ENCODE peak calls at places on chromosomes 3 and 15, in ten cellular contexts. One of them, this sample, is unnamed.

GRCh38 chr3:27479816-27480543 is 4.2 kb downstream of the SLC4A7 start:
- DNase-seq in A549: no peak
- DNase-seq in GM03348: no peak
- DNase-seq in astrocyte of the spinal cord: no peak
- DNase-seq in cardiac muscle cell: no peak
- DNase-seq in activated naive CD4-positive, alpha-beta T cell: no peak
- DNase-seq in T-helper 17 cell: no peak
- DNase-seq in caudate nucleus: no peak
- DNase-seq in effector memory CD8-positive, alpha-beta T cell: no peak
- DNase-seq in SK-MEL-5: no peak
- DNase-seq in this sample: no peak

GRCh38 chr15:70127288-70127746 is 29.6 kb upstream of the TLE3 start:
- DNase-seq in SK-MEL-5: peak; percentile 95
- DNase-seq in effector memory CD8-positive, alpha-beta T cell: no peak
- DNase-seq in GM03348: no peak
- DNase-seq in A549: no peak
- DNase-seq in caudate nucleus: no peak
- DNase-seq in activated naive CD4-positive, alpha-beta T cell: no peak
- DNase-seq in T-helper 17 cell: no peak
- DNase-seq in cardiac muscle cell: peak; percentile 83
- DNase-seq in astrocyte of the spinal cord: no peak
- DNase-seq in this sample: peak; percentile 9

GRCh38 chr3:69012836-69013255 is 638 bp downstream of the EOGT start:
- DNase-seq in caudate nucleus: peak; percentile 21
- DNase-seq in activated naive CD4-positive, alpha-beta T cell: no peak
- DNase-seq in A549: peak; percentile 48
- DNase-seq in cardiac muscle cell: peak; percentile 66
- DNase-seq in GM03348: no peak
- DNase-seq in SK-MEL-5: peak; percentile 37
- DNase-seq in T-helper 17 cell: no peak
- DNase-seq in effector memory CD8-positive, alpha-beta T cell: no peak
- DNase-seq in astrocyte of the spinal cord: peak; percentile 52
- DNase-seq in this sample: no peak

GRCh38 chr3:9373443-9373842 is 10.6 kb downstream of the THUMPD3 start:
- DNase-seq in astrocyte of the spinal cord: no peak
- DNase-seq in A549: no peak
- DNase-seq in caudate nucleus: no peak
- DNase-seq in T-helper 17 cell: no peak
- DNase-seq in cardiac muscle cell: no peak
- DNase-seq in activated naive CD4-positive, alpha-beta T cell: no peak
- DNase-seq in SK-MEL-5: no peak
- DNase-seq in effector memory CD8-positive, alpha-beta T cell: no peak
- DNase-seq in GM03348: no peak
- DNase-seq in this sample: no peak

GRCh38 chr3:169286214-169286613 is 377.3 kb downstream of the MECOM start:
- DNase-seq in cardiac muscle cell: peak; percentile 29
- DNase-seq in SK-MEL-5: no peak
- DNase-seq in astrocyte of the spinal cord: no peak
- DNase-seq in caudate nucleus: no peak
- DNase-seq in A549: no peak
- DNase-seq in activated naive CD4-positive, alpha-beta T cell: no peak
- DNase-seq in GM03348: no peak
- DNase-seq in T-helper 17 cell: no peak
- DNase-seq in effector memory CD8-positive, alpha-beta T cell: no peak
- DNase-seq in this sample: no peak

GRCh38 chr3:46670891-46671427 is 22.5 kb downstream of the ALS2CL start:
- DNase-seq in activated naive CD4-positive, alpha-beta T cell: no peak
- DNase-seq in astrocyte of the spinal cord: no peak
- DNase-seq in SK-MEL-5: no peak
- DNase-seq in cardiac muscle cell: no peak
- DNase-seq in GM03348: no peak
- DNase-seq in caudate nucleus: no peak
- DNase-seq in A549: no peak
- DNase-seq in effector memory CD8-positive, alpha-beta T cell: no peak
- DNase-seq in T-helper 17 cell: no peak
- DNase-seq in this sample: no peak

GRCh38 chr15:69845159-69845558 is 252.6 kb downstream of the TLE3 start:
- DNase-seq in caudate nucleus: no peak
- DNase-seq in cardiac muscle cell: no peak
- DNase-seq in activated naive CD4-positive, alpha-beta T cell: no peak
- DNase-seq in astrocyte of the spinal cord: no peak
- DNase-seq in T-helper 17 cell: no peak
- DNase-seq in SK-MEL-5: no peak
- DNase-seq in A549: no peak
- DNase-seq in GM03348: no peak
- DNase-seq in effector memory CD8-positive, alpha-beta T cell: no peak
- DNase-seq in this sample: no peak

GRCh38 chr15:36356978-36357582 is 222.3 kb upstream of the CDIN1 start:
- DNase-seq in SK-MEL-5: no peak
- DNase-seq in effector memory CD8-positive, alpha-beta T cell: no peak
- DNase-seq in cardiac muscle cell: peak; percentile 78
- DNase-seq in GM03348: peak; percentile 62
- DNase-seq in caudate nucleus: peak; percentile 61
- DNase-seq in astrocyte of the spinal cord: peak; percentile 94
- DNase-seq in T-helper 17 cell: no peak
- DNase-seq in A549: no peak
- DNase-seq in activated naive CD4-positive, alpha-beta T cell: no peak
- DNase-seq in this sample: no peak

GRCh38 chr3:46880884-46881818 is 3.6 kb downstream of the PTH1R start:
- DNase-seq in caudate nucleus: no peak
- DNase-seq in GM03348: no peak
- DNase-seq in SK-MEL-5: no peak
- DNase-seq in A549: no peak
- DNase-seq in cardiac muscle cell: no peak
- DNase-seq in T-helper 17 cell: no peak
- DNase-seq in activated naive CD4-positive, alpha-beta T cell: no peak
- DNase-seq in effector memory CD8-positive, alpha-beta T cell: no peak
- DNase-seq in astrocyte of the spinal cord: no peak
- DNase-seq in this sample: no peak

GRCh38 chr3:193870376-193871092 is 265.4 kb upstream of the HES1 start:
- DNase-seq in cardiac muscle cell: no peak
- DNase-seq in T-helper 17 cell: no peak
- DNase-seq in caudate nucleus: no peak
- DNase-seq in A549: no peak
- DNase-seq in GM03348: no peak
- DNase-seq in effector memory CD8-positive, alpha-beta T cell: no peak
- DNase-seq in astrocyte of the spinal cord: no peak
- DNase-seq in SK-MEL-5: no peak
- DNase-seq in activated naive CD4-positive, alpha-beta T cell: no peak
- DNase-seq in this sample: no peak

GRCh38 chr3:5190147-5190791 is 2.8 kb downstream of the EDEM1 start:
- DNase-seq in cardiac muscle cell: no peak
- DNase-seq in T-helper 17 cell: no peak
- DNase-seq in GM03348: no peak
- DNase-seq in astrocyte of the spinal cord: no peak
- DNase-seq in SK-MEL-5: no peak
- DNase-seq in effector memory CD8-positive, alpha-beta T cell: no peak
- DNase-seq in activated naive CD4-positive, alpha-beta T cell: no peak
- DNase-seq in caudate nucleus: no peak
- DNase-seq in A549: no peak
- DNase-seq in this sample: no peak

GRCh38 chr3:68985391-68985790 is 28.1 kb downstream of the EOGT start:
- DNase-seq in SK-MEL-5: no peak
- DNase-seq in astrocyte of the spinal cord: no peak
- DNase-seq in cardiac muscle cell: no peak
- DNase-seq in T-helper 17 cell: no peak
- DNase-seq in A549: no peak
- DNase-seq in activated naive CD4-positive, alpha-beta T cell: no peak
- DNase-seq in effector memory CD8-positive, alpha-beta T cell: no peak
- DNase-seq in caudate nucleus: no peak
- DNase-seq in GM03348: no peak
- DNase-seq in this sample: no peak

GRCh38 chr3:4407941-4408340 is 59.1 kb downstream of the SUMF1 start:
- DNase-seq in SK-MEL-5: no peak
- DNase-seq in astrocyte of the spinal cord: no peak
- DNase-seq in A549: no peak
- DNase-seq in T-helper 17 cell: no peak
- DNase-seq in GM03348: no peak
- DNase-seq in cardiac muscle cell: no peak
- DNase-seq in activated naive CD4-positive, alpha-beta T cell: no peak
- DNase-seq in caudate nucleus: no peak
- DNase-seq in effector memory CD8-positive, alpha-beta T cell: no peak
- DNase-seq in this sample: no peak

GRCh38 chr3:15386352-15386751 is 41.0 kb downstream of the METTL6 start:
- DNase-seq in caudate nucleus: no peak
- DNase-seq in SK-MEL-5: peak; percentile 71
- DNase-seq in GM03348: no peak
- DNase-seq in astrocyte of the spinal cord: no peak
- DNase-seq in cardiac muscle cell: no peak
- DNase-seq in effector memory CD8-positive, alpha-beta T cell: no peak
- DNase-seq in T-helper 17 cell: no peak
- DNase-seq in activated naive CD4-positive, alpha-beta T cell: no peak
- DNase-seq in A549: no peak
- DNase-seq in this sample: no peak

GRCh38 chr3:50365080-50365841 is 5.9 kb upstream of the TMEM115 start:
- DNase-seq in astrocyte of the spinal cord: peak; percentile 60
- DNase-seq in T-helper 17 cell: peak; percentile 94
- DNase-seq in SK-MEL-5: peak; percentile 43
- DNase-seq in cardiac muscle cell: peak; percentile 76
- DNase-seq in A549: no peak
- DNase-seq in activated naive CD4-positive, alpha-beta T cell: peak; percentile 90
- DNase-seq in GM03348: peak; percentile 98
- DNase-seq in effector memory CD8-positive, alpha-beta T cell: peak; percentile 95
- DNase-seq in caudate nucleus: peak; percentile 92
- DNase-seq in this sample: peak; percentile 64

GRCh38 chr3:53073553-53074365 is 27.9 kb upstream of the SFMBT1 start:
- DNase-seq in GM03348: no peak
- DNase-seq in cardiac muscle cell: no peak
- DNase-seq in effector memory CD8-positive, alpha-beta T cell: no peak
- DNase-seq in T-helper 17 cell: no peak
- DNase-seq in astrocyte of the spinal cord: no peak
- DNase-seq in caudate nucleus: no peak
- DNase-seq in activated naive CD4-positive, alpha-beta T cell: no peak
- DNase-seq in SK-MEL-5: no peak
- DNase-seq in A549: no peak
- DNase-seq in this sample: no peak

GRCh38 chr15:29740692-29741311 is 81.5 kb downstream of the TJP1 start:
- DNase-seq in GM03348: no peak
- DNase-seq in astrocyte of the spinal cord: no peak
- DNase-seq in caudate nucleus: no peak
- DNase-seq in activated naive CD4-positive, alpha-beta T cell: no peak
- DNase-seq in T-helper 17 cell: no peak
- DNase-seq in A549: no peak
- DNase-seq in cardiac muscle cell: no peak
- DNase-seq in SK-MEL-5: peak; percentile 18
- DNase-seq in effector memory CD8-positive, alpha-beta T cell: no peak
- DNase-seq in this sample: no peak

GRCh38 chr15:93987068-93987467 is 244.3 kb upstream of the MCTP2 start:
- DNase-seq in A549: no peak
- DNase-seq in SK-MEL-5: no peak
- DNase-seq in effector memory CD8-positive, alpha-beta T cell: peak; percentile 42
- DNase-seq in GM03348: no peak
- DNase-seq in astrocyte of the spinal cord: no peak
- DNase-seq in T-helper 17 cell: no peak
- DNase-seq in caudate nucleus: no peak
- DNase-seq in activated naive CD4-positive, alpha-beta T cell: no peak
- DNase-seq in cardiac muscle cell: no peak
- DNase-seq in this sample: no peak

GRCh38 chr3:55885721-55886120 is 398.6 kb upstream of the WNT5A start:
- DNase-seq in T-helper 17 cell: no peak
- DNase-seq in caudate nucleus: no peak
- DNase-seq in A549: no peak
- DNase-seq in effector memory CD8-positive, alpha-beta T cell: no peak
- DNase-seq in activated naive CD4-positive, alpha-beta T cell: no peak
- DNase-seq in astrocyte of the spinal cord: peak; percentile 48
- DNase-seq in cardiac muscle cell: peak; percentile 2
- DNase-seq in SK-MEL-5: no peak
- DNase-seq in GM03348: peak; percentile 7
- DNase-seq in this sample: no peak

GRCh38 chr3:3180421-3180820 is 930 bp upstream of the CRBN start:
- DNase-seq in A549: no peak
- DNase-seq in activated naive CD4-positive, alpha-beta T cell: no peak
- DNase-seq in T-helper 17 cell: no peak
- DNase-seq in astrocyte of the spinal cord: no peak
- DNase-seq in cardiac muscle cell: no peak
- DNase-seq in caudate nucleus: no peak
- DNase-seq in SK-MEL-5: no peak
- DNase-seq in effector memory CD8-positive, alpha-beta T cell: no peak
- DNase-seq in GM03348: no peak
- DNase-seq in this sample: no peak

GRCh38 chr15:92521624-92522008 is 127.9 kb downstream of the ST8SIA2 start:
- DNase-seq in T-helper 17 cell: no peak
- DNase-seq in caudate nucleus: peak; percentile 54
- DNase-seq in cardiac muscle cell: peak; percentile 93
- DNase-seq in A549: peak; percentile 81
- DNase-seq in activated naive CD4-positive, alpha-beta T cell: no peak
- DNase-seq in SK-MEL-5: peak; percentile 85
- DNase-seq in GM03348: peak; percentile 78
- DNase-seq in astrocyte of the spinal cord: peak; percentile 85
- DNase-seq in effector memory CD8-positive, alpha-beta T cell: peak; percentile 5
- DNase-seq in this sample: peak; percentile 17

GRCh38 chr15:100121285-100121684 is 220.5 kb downstream of the ADAMTS17 start:
- DNase-seq in SK-MEL-5: no peak
- DNase-seq in effector memory CD8-positive, alpha-beta T cell: no peak
- DNase-seq in activated naive CD4-positive, alpha-beta T cell: no peak
- DNase-seq in astrocyte of the spinal cord: no peak
- DNase-seq in A549: no peak
- DNase-seq in T-helper 17 cell: no peak
- DNase-seq in GM03348: no peak
- DNase-seq in cardiac muscle cell: no peak
- DNase-seq in caudate nucleus: no peak
- DNase-seq in this sample: no peak

GRCh38 chr15:48712546-48712945 is 67.0 kb upstream of the FBN1 start:
- DNase-seq in cardiac muscle cell: no peak
- DNase-seq in GM03348: no peak
- DNase-seq in SK-MEL-5: no peak
- DNase-seq in astrocyte of the spinal cord: no peak
- DNase-seq in effector memory CD8-positive, alpha-beta T cell: no peak
- DNase-seq in activated naive CD4-positive, alpha-beta T cell: no peak
- DNase-seq in caudate nucleus: no peak
- DNase-seq in T-helper 17 cell: no peak
- DNase-seq in A549: no peak
- DNase-seq in this sample: no peak

GRCh38 chr15:69783211-69783610 is 314.5 kb downstream of the TLE3 start:
- DNase-seq in SK-MEL-5: no peak
- DNase-seq in astrocyte of the spinal cord: no peak
- DNase-seq in caudate nucleus: no peak
- DNase-seq in A549: no peak
- DNase-seq in GM03348: no peak
- DNase-seq in T-helper 17 cell: no peak
- DNase-seq in cardiac muscle cell: no peak
- DNase-seq in effector memory CD8-positive, alpha-beta T cell: no peak
- DNase-seq in activated naive CD4-positive, alpha-beta T cell: no peak
- DNase-seq in this sample: no peak

GRCh38 chr3:136959599-136959998 is 1.8 kb downstream of the IL20RB start:
- DNase-seq in cardiac muscle cell: no peak
- DNase-seq in A549: no peak
- DNase-seq in GM03348: no peak
- DNase-seq in T-helper 17 cell: no peak
- DNase-seq in caudate nucleus: no peak
- DNase-seq in astrocyte of the spinal cord: no peak
- DNase-seq in activated naive CD4-positive, alpha-beta T cell: no peak
- DNase-seq in effector memory CD8-positive, alpha-beta T cell: no peak
- DNase-seq in SK-MEL-5: no peak
- DNase-seq in this sample: no peak

GRCh38 chr15:78076231-78077052 is 1.1 kb downstream of the TBC1D2B start:
- DNase-seq in astrocyte of the spinal cord: no peak
- DNase-seq in cardiac muscle cell: no peak
- DNase-seq in SK-MEL-5: no peak
- DNase-seq in A549: no peak
- DNase-seq in effector memory CD8-positive, alpha-beta T cell: no peak
- DNase-seq in GM03348: no peak
- DNase-seq in activated naive CD4-positive, alpha-beta T cell: no peak
- DNase-seq in T-helper 17 cell: no peak
- DNase-seq in caudate nucleus: no peak
- DNase-seq in this sample: no peak

GRCh38 chr3:10758304-10759037 is 57.6 kb upstream of the SLC6A11 start:
- DNase-seq in SK-MEL-5: peak; percentile 76
- DNase-seq in activated naive CD4-positive, alpha-beta T cell: peak; percentile 7
- DNase-seq in A549: peak; percentile 87
- DNase-seq in caudate nucleus: peak; percentile 86
- DNase-seq in cardiac muscle cell: peak; percentile 84
- DNase-seq in astrocyte of the spinal cord: peak; percentile 57
- DNase-seq in GM03348: peak; percentile 84
- DNase-seq in effector memory CD8-positive, alpha-beta T cell: peak; percentile 10
- DNase-seq in T-helper 17 cell: peak; percentile 20
- DNase-seq in this sample: peak; percentile 59

GRCh38 chr3:100022506-100022905 is 91.8 kb downstream of the FILIP1L start:
- DNase-seq in A549: no peak
- DNase-seq in caudate nucleus: no peak
- DNase-seq in GM03348: no peak
- DNase-seq in astrocyte of the spinal cord: no peak
- DNase-seq in SK-MEL-5: no peak
- DNase-seq in cardiac muscle cell: no peak
- DNase-seq in activated naive CD4-positive, alpha-beta T cell: no peak
- DNase-seq in effector memory CD8-positive, alpha-beta T cell: no peak
- DNase-seq in T-helper 17 cell: no peak
- DNase-seq in this sample: no peak

This sample was measured in C1 segment of cervical spinal cord.